ENCODE peak calls at places on chromosomes 5 and 9, in ten cellular contexts. Z is ascending aorta, N is OCI-LY7, H is coronary artery, L is MM.1S, W is ovary, S is sigmoid colon, A is AG10803, D is fibroblast of mammary gland, Y is prostate gland. E is an unnamed sample.

GRCh38 chr5:113807384-113808053 is 294.0 kb downstream of the YTHDC2 start:
- DNase-seq in D (peak), Y (no peak), S (peak), H (no peak), Z (no peak), L (no peak), A (peak), N (no peak), W (peak), E (no peak)

GRCh38 chr5:164359260-164359930 is 854.0 kb downstream of the MAT2B start:
- DNase-seq in D (no peak), H (no peak), N (no peak), W (no peak), Z (no peak), A (no peak), L (no peak), Y (no peak), S (no peak), E (no peak)

GRCh38 chr9:38162332-38162985 is 93.4 kb upstream of the SHB start:
- DNase-seq in Y (peak), H (no peak), W (no peak), S (no peak), A (no peak), Z (no peak), D (no peak), N (no peak), L (no peak), E (peak)

GRCh38 chr9:92493741-92494387 is 11.6 kb upstream of the ASPN start:
- DNase-seq in A (no peak), Z (no peak), H (no peak), D (no peak), S (no peak), L (no peak), Y (no peak), W (no peak), N (no peak), E (no peak)

GRCh38 chr5:55308254-55308836 is 556 bp downstream of the MTREX start:
- DNase-seq in D (peak), Z (no peak), W (peak), H (no peak), L (peak), A (peak), S (no peak), N (peak), Y (peak), E (no peak)

GRCh38 chr5:14449052-14449661 is 132.4 kb upstream of the OTULINL start:
- DNase-seq in W (peak), A (peak), Y (no peak), S (no peak), Z (no peak), N (no peak), D (peak), H (no peak), L (no peak), E (no peak)

GRCh38 chr5:154394328-154394727 is 51.5 kb upstream of the SAP30L start:
- DNase-seq in D (no peak), H (no peak), W (no peak), N (no peak), Y (no peak), A (no peak), L (no peak), S (no peak), Z (no peak), E (no peak)

GRCh38 chr5:41809128-41809527 is 61.1 kb downstream of the OXCT1 start:
- DNase-seq in Y (no peak), N (no peak), L (peak), D (no peak), H (no peak), Z (no peak), W (no peak), S (no peak), A (no peak), E (no peak)

GRCh38 chr5:135028791-135029467 is 5.1 kb downstream of the PITX1 start:
- DNase-seq in A (no peak), S (peak), W (no peak), N (no peak), D (no peak), Z (no peak), Y (no peak), L (no peak), H (no peak), E (no peak)

GRCh38 chr9:304519-305185 is 90.0 kb downstream of the DOCK8 start:
- DNase-seq in Z (no peak), S (no peak), W (no peak), Y (peak), H (no peak), D (no peak), L (no peak), N (no peak), A (no peak), E (no peak)

GRCh38 chr5:67214036-67214435 is 17.4 kb upstream of the CD180 start:
- DNase-seq in N (no peak), H (no peak), Y (no peak), W (no peak), S (no peak), L (no peak), A (no peak), Z (no peak), D (no peak), E (no peak)

GRCh38 chr9:5509573-5509972 is 758 bp upstream of the PDCD1LG2 start:
- DNase-seq in N (no peak), H (no peak), S (no peak), Y (no peak), Z (no peak), L (no peak), D (peak), A (peak), W (no peak), E (no peak)

GRCh38 chr9:131397100-131397790 is 3.4 kb downstream of the PRRC2B start:
- DNase-seq in Y (peak), W (no peak), A (no peak), D (peak), Z (no peak), L (no peak), H (no peak), S (no peak), N (no peak), E (peak)

GRCh38 chr5:113278976-113279375 is 155.8 kb downstream of the TSSK1B start:
- DNase-seq in D (no peak), H (no peak), L (no peak), Y (no peak), S (no peak), Z (no peak), N (no peak), A (no peak), W (no peak), E (no peak)

GRCh38 chr9:4756420-4756819 is 15.4 kb upstream of the AK3 start:
- DNase-seq in D (no peak), N (no peak), Y (no peak), L (no peak), A (no peak), S (no peak), W (no peak), Z (no peak), H (no peak), E (no peak)

GRCh38 chr5:149424371-149425315 is 45.6 kb upstream of the IL17B start:
- DNase-seq in N (no peak), H (no peak), Z (no peak), D (no peak), Y (no peak), L (no peak), A (no peak), S (no peak), W (no peak), E (no peak)

GRCh38 chr9:127755558-127756060 is 20.5 kb upstream of the TOR2A start:
- DNase-seq in S (no peak), H (no peak), A (no peak), Z (no peak), N (no peak), L (no peak), W (no peak), D (no peak), Y (no peak), E (no peak)
- H3K4me3 ChIP-seq in S (no peak), H (peak), A (no peak), Z (peak), N (no peak), L (no peak), W (no peak), D (no peak), Y (no peak), E (no peak)

GRCh38 chr5:168214071-168214470 is 77.4 kb upstream of the WWC1 start:
- DNase-seq in H (no peak), A (no peak), Z (no peak), L (no peak), S (no peak), N (no peak), Y (no peak), W (no peak), D (no peak), E (no peak)

GRCh38 chr5:168211245-168211644 is 80.2 kb upstream of the WWC1 start:
- DNase-seq in A (no peak), Y (no peak), N (no peak), S (no peak), W (no peak), L (no peak), Z (no peak), H (no peak), D (no peak), E (no peak)

GRCh38 chr5:168209561-168209960 is 81.9 kb upstream of the WWC1 start:
- DNase-seq in Z (no peak), N (no peak), D (no peak), Y (no peak), S (no peak), A (peak), H (no peak), L (no peak), W (no peak), E (no peak)

GRCh38 chr5:168207450-168208029 is 83.9 kb upstream of the WWC1 start:
- DNase-seq in W (no peak), Y (no peak), Z (no peak), H (no peak), N (no peak), A (no peak), L (no peak), D (no peak), S (no peak), E (no peak)

GRCh38 chr5:168209987-168210386 is 81.5 kb upstream of the WWC1 start:
- DNase-seq in A (peak), Z (no peak), L (no peak), H (no peak), W (no peak), D (no peak), S (no peak), Y (no peak), N (no peak), E (no peak)
- TF ChIP-seq CTCF in A (no peak), Z (no peak), L (no peak), H (no peak), W (no peak), D (no peak), S (no peak), Y (no peak), N (no peak), E (no peak)

GRCh38 chr9:3490957-3491356 is 34.8 kb downstream of the RFX3 start:
- DNase-seq in S (no peak), H (no peak), D (no peak), W (no peak), L (no peak), N (no peak), Y (no peak), Z (no peak), A (no peak), E (peak)
- H3K4me3 ChIP-seq in S (no peak), H (no peak), D (no peak), W (no peak), L (no peak), N (no peak), Y (no peak), Z (no peak), A (no peak), E (no peak)

GRCh38 chr5:173592050-173592669 is 24.3 kb downstream of the BOD1 start:
- DNase-seq in W (no peak), H (peak), Z (no peak), S (no peak), D (peak), L (peak), N (peak), Y (no peak), A (no peak), E (no peak)
- TF ChIP-seq CTCF in W (no peak), H (no peak), Z (peak), S (no peak), D (peak), L (peak), N (peak), Y (peak), A (peak), E (peak)

GRCh38 chr9:76902395-76902794 is 3.5 kb downstream of the PRUNE2 start:
- DNase-seq in A (no peak), Y (no peak), W (no peak), Z (no peak), L (no peak), D (no peak), S (no peak), H (no peak), N (no peak), E (peak)

GRCh38 chr9:76898786-76899185 is 7.1 kb downstream of the PRUNE2 start:
- DNase-seq in H (no peak), N (no peak), Y (no peak), W (no peak), S (no peak), Z (no peak), A (no peak), L (no peak), D (no peak), E (no peak)

GRCh38 chr9:76904661-76905457 is 1.1 kb downstream of the PRUNE2 start:
- DNase-seq in S (no peak), A (no peak), W (no peak), D (peak), L (no peak), Y (no peak), H (no peak), Z (no peak), N (no peak), E (peak)

GRCh38 chr9:76900884-76901440 is 5.0 kb downstream of the PRUNE2 start:
- DNase-seq in S (no peak), Y (no peak), A (no peak), N (no peak), Z (no peak), D (no peak), L (no peak), H (no peak), W (no peak), E (no peak)

GRCh38 chr9:76901801-76902200 is 4.1 kb downstream of the PRUNE2 start:
- DNase-seq in N (no peak), Y (no peak), S (peak), D (no peak), Z (no peak), A (no peak), H (no peak), L (no peak), W (no peak), E (no peak)
- H3K4me3 ChIP-seq in N (no peak), Y (no peak), S (peak), D (no peak), Z (peak), A (no peak), H (peak), L (no peak), W (no peak), E (peak)

GRCh38 chr9:72254881-72255545 is 105.8 kb downstream of the GDA start:
- DNase-seq in W (no peak), Y (no peak), Z (no peak), D (peak), H (no peak), S (no peak), L (no peak), N (no peak), A (no peak), E (no peak)
- TF ChIP-seq CTCF in W (no peak), Y (no peak), Z (no peak), D (no peak), H (no peak), S (no peak), L (no peak), N (no peak), A (no peak), E (no peak)